ENCODE peak calls at places on chromosome 5, in nine cellular contexts. U, Q, Y, W, F, K, E, G and A are unnamed samples.

GRCh38 chr5:134537297-134537696 is 11.8 kb downstream of the JADE2 start:
- DNase-seq in U (no peak), Q (no peak), Y (no peak), W (no peak), F (no peak), K (no peak), E (no peak), G (no peak), A (no peak)

GRCh38 chr5:62043289-62044274 is 262.4 kb upstream of the KIF2A start:
- DNase-seq in U (no peak), Q (no peak), Y (peak; percentile 34), W (no peak), F (no peak), K (no peak), E (no peak), G (no peak), A (no peak)

GRCh38 chr5:32790411-32790951 is 79.4 kb downstream of the NPR3 start:
- DNase-seq in U (no peak), Q (no peak), Y (no peak), W (no peak), F (no peak), K (no peak), E (no peak), G (peak; percentile 80), A (no peak)

GRCh38 chr5:109410389-109411174 is 808 bp upstream of the PJA2 start:
- DNase-seq in U (peak; percentile 26), Q (peak; percentile 24), Y (peak; percentile 37), W (peak; percentile 84), F (peak; percentile 7), K (peak; percentile 82), E (peak; percentile 29), G (peak; percentile 84), A (no peak)

GRCh38 chr5:40224421-40224820 is 455.3 kb upstream of the PTGER4 start:
- DNase-seq in U (no peak), Q (no peak), Y (no peak), W (no peak), F (no peak), K (no peak), E (no peak), G (peak; percentile 46), A (peak; percentile 41)

GRCh38 chr5:100430268-100430900 is 104.8 kb upstream of the FAM174A start:
- DNase-seq in U (peak; percentile 22), Q (peak; percentile 2), Y (no peak), W (peak; percentile 32), F (peak; percentile 30), K (peak; percentile 41), E (peak; percentile 3), G (peak; percentile 49), A (peak; percentile 54)

GRCh38 chr5:125550237-125550636 is 803.8 kb upstream of the ZNF608 start:
- DNase-seq in U (no peak), Q (no peak), Y (no peak), W (no peak), F (no peak), K (no peak), E (no peak), G (peak; percentile 92), A (peak; percentile 97)

GRCh38 chr5:176658007-176658599 is 10.8 kb downstream of the TSPAN17 start:
- DNase-seq in U (peak; percentile 74), Q (no peak), Y (peak; percentile 62), W (peak; percentile 51), F (peak; percentile 53), K (peak; percentile 65), E (peak; percentile 35), G (peak; percentile 74), A (peak; percentile 40)

GRCh38 chr5:152349683-152350526 is 55.2 kb downstream of the NMUR2 start:
- DNase-seq in U (peak; percentile 40), Q (no peak), Y (peak; percentile 90), W (peak; percentile 10), F (peak; percentile 12), K (peak; percentile 53), E (no peak), G (peak; percentile 1), A (peak; percentile 5)

GRCh38 chr5:138936968-138937345 is 61.8 kb upstream of the LRRTM2 start:
- DNase-seq in U (no peak), Q (no peak), Y (no peak), W (no peak), F (no peak), K (no peak), E (no peak), G (no peak), A (no peak)

GRCh38 chr5:159456722-159457462 is 126.6 kb upstream of the IL12B start:
- DNase-seq in U (peak; percentile 72), Q (peak; percentile 6), Y (no peak), W (no peak), F (peak; percentile 59), K (no peak), E (no peak), G (peak; percentile 36), A (no peak)

GRCh38 chr5:16628376-16628775 is 11.6 kb upstream of the RETREG1 start:
- DNase-seq in U (no peak), Q (no peak), Y (no peak), W (no peak), F (no peak), K (no peak), E (no peak), G (no peak), A (no peak)

GRCh38 chr5:58499951-58500350 is 8.7 kb downstream of the GAPT start:
- DNase-seq in U (no peak), Q (no peak), Y (no peak), W (no peak), F (no peak), K (peak; percentile 28), E (no peak), G (no peak), A (no peak)

GRCh38 chr5:173329370-173330150 is 1.3 kb upstream of the STC2 start:
- DNase-seq in U (peak; percentile 83), Q (no peak), Y (peak; percentile 67), W (no peak), F (peak; percentile 49), K (peak; percentile 57), E (no peak), G (no peak), A (no peak)

GRCh38 chr5:56498759-56499395 is 265.7 kb upstream of the ANKRD55 start:
- DNase-seq in U (no peak), Q (no peak), Y (no peak), W (no peak), F (no peak), K (no peak), E (no peak), G (no peak), A (no peak)

GRCh38 chr5:73448072-73448432 is 525 bp downstream of the FOXD1 start:
- DNase-seq in U (no peak), Q (no peak), Y (no peak), W (no peak), F (no peak), K (no peak), E (no peak), G (no peak), A (no peak)

GRCh38 chr5:136905571-136905970 is 540.2 kb upstream of the TRPC7 start:
- DNase-seq in U (no peak), Q (no peak), Y (no peak), W (no peak), F (no peak), K (no peak), E (no peak), G (no peak), A (no peak)

GRCh38 chr5:141615991-141616715 is 2.6 kb downstream of the DIAPH1 start:
- DNase-seq in U (no peak), Q (no peak), Y (no peak), W (no peak), F (no peak), K (no peak), E (no peak), G (no peak), A (no peak)

GRCh38 chr5:176985516-176985915 is 21.1 kb downstream of the UIMC1 start:
- DNase-seq in U (no peak), Q (no peak), Y (no peak), W (no peak), F (no peak), K (no peak), E (no peak), G (no peak), A (no peak)

GRCh38 chr5:142507528-142507927 is 178.4 kb downstream of the FGF1 start:
- DNase-seq in U (no peak), Q (no peak), Y (no peak), W (no peak), F (peak; percentile 19), K (no peak), E (no peak), G (no peak), A (no peak)

GRCh38 chr5:29896651-29897050 is 1296.8 kb upstream of the CDH6 start:
- DNase-seq in U (no peak), Q (no peak), Y (no peak), W (no peak), F (no peak), K (no peak), E (no peak), G (no peak), A (no peak)

GRCh38 chr5:35790462-35790822 is 66.2 kb upstream of the IL7R start:
- DNase-seq in U (no peak), Q (no peak), Y (no peak), W (no peak), F (no peak), K (no peak), E (no peak), G (no peak), A (no peak)

GRCh38 chr5:169442354-169443248 is 141.0 kb upstream of the SPDL1 start:
- DNase-seq in U (no peak), Q (no peak), Y (no peak), W (no peak), F (no peak), K (no peak), E (no peak), G (peak; percentile 81), A (no peak)

GRCh38 chr5:138775034-138775433 is 21.8 kb downstream of the CTNNA1 start:
- DNase-seq in U (peak; percentile 27), Q (no peak), Y (no peak), W (no peak), F (no peak), K (no peak), E (no peak), G (no peak), A (no peak)

GRCh38 chr5:100600289-100600994 is 65.3 kb downstream of the FAM174A start:
- DNase-seq in U (no peak), Q (no peak), Y (no peak), W (no peak), F (no peak), K (no peak), E (no peak), G (no peak), A (no peak)

GRCh38 chr5:10902145-10902544 is 141.1 kb upstream of the DAP start:
- DNase-seq in U (no peak), Q (no peak), Y (no peak), W (no peak), F (no peak), K (no peak), E (no peak), G (peak; percentile 13), A (peak; percentile 43)

GRCh38 chr5:169695025-169695625 is 58.0 kb downstream of the DOCK2 start:
- DNase-seq in U (no peak), Q (no peak), Y (no peak), W (no peak), F (no peak), K (no peak), E (no peak), G (no peak), A (no peak)

GRCh38 chr5:173229381-173229959 is 5.5 kb downstream of the NKX2-5 start:
- DNase-seq in U (no peak), Q (no peak), Y (no peak), W (no peak), F (no peak), K (no peak), E (no peak), G (no peak), A (no peak)

GRCh38 chr5:150021491-150022162 is 21.1 kb downstream of the HMGXB3 start:
- DNase-seq in U (no peak), Q (no peak), Y (no peak), W (peak; percentile 28), F (no peak), K (peak; percentile 22), E (no peak), G (no peak), A (peak; percentile 94)

GRCh38 chr5:135050244-135050767 is 16.3 kb upstream of the PITX1 start:
- DNase-seq in U (no peak), Q (no peak), Y (no peak), W (no peak), F (no peak), K (no peak), E (no peak), G (no peak), A (no peak)

GRCh38 chr5:4207456-4207855 is 611.8 kb downstream of the IRX1 start:
- DNase-seq in U (no peak), Q (no peak), Y (no peak), W (no peak), F (no peak), K (no peak), E (no peak), G (no peak), A (no peak)